ENCODE peak calls at places on chromosome 19, in ten cellular contexts. M is fibroblast of lung, X is cardiac fibroblast, V is GM23338, T is neural progenitor cell, Y is IMR-90, A is psoas muscle, N is mucosa of descending colon, I is BJ, H is spleen. O is an unnamed sample.

GRCh38 chr19:16772841-16773240 is 53.2 kb downstream of the NWD1 start:
- DNase-seq in M (no peak), X (no peak), V (no peak), T (peak; percentile 52), Y (no peak), A (no peak), N (no peak), I (no peak), H (no peak), O (no peak)

GRCh38 chr19:34173145-34173956 is 1.0 kb downstream of the LSM14A start:
- DNase-seq in M (peak; percentile 41), X (no peak), V (peak; percentile 92), T (peak; percentile 76), Y (peak; percentile 27), A (peak; percentile 34), N (peak; percentile 64), I (no peak), H (peak; percentile 76), O (peak; percentile 87)

GRCh38 chr19:1417145-1417544 is 9.8 kb downstream of the DAZAP1 start:
- DNase-seq in M (peak; percentile 81), X (no peak), V (no peak), T (no peak), Y (peak; percentile 64), A (peak; percentile 78), N (no peak), I (no peak), H (no peak), O (no peak)

GRCh38 chr19:55703790-55704215 is 28.8 kb downstream of the EPN1 start:
- DNase-seq in M (peak; percentile 20), X (peak; percentile 32), V (peak; percentile 86), T (peak; percentile 15), Y (no peak), A (no peak), N (peak; percentile 68), I (no peak), H (peak; percentile 86), O (peak; percentile 77)

GRCh38 chr19:38319421-38320258 is at the start of gene KCNK6:
- DNase-seq in M (peak; percentile 8), X (peak; percentile 36), V (peak; percentile 77), T (peak; percentile 78), Y (no peak), A (peak; percentile 39), N (peak; percentile 89), I (no peak), H (peak; percentile 88), O (no peak)

GRCh38 chr19:28228854-28229253 is 984.1 kb downstream of the UQCRFS1 start:
- DNase-seq in M (no peak), X (no peak), V (no peak), T (no peak), Y (no peak), A (no peak), N (no peak), I (no peak), H (no peak), O (no peak)

GRCh38 chr19:47247308-47247990 is 8.9 kb upstream of the CCDC9 start:
- DNase-seq in M (peak; percentile 80), X (peak; percentile 87), V (peak; percentile 86), T (peak; percentile 82), Y (peak; percentile 75), A (peak; percentile 86), N (peak; percentile 82), I (no peak), H (peak; percentile 93), O (peak; percentile 70)

GRCh38 chr19:19274146-19274545 is 1.0 kb upstream of the TM6SF2 start:
- DNase-seq in M (peak; percentile 28), X (no peak), V (no peak), T (no peak), Y (no peak), A (no peak), N (no peak), I (no peak), H (no peak), O (no peak)

GRCh38 chr19:4376991-4377781 is 23.2 kb downstream of the SH3GL1 start:
- DNase-seq in M (no peak), X (no peak), V (no peak), T (no peak), Y (peak; percentile 50), A (peak; percentile 72), N (no peak), I (no peak), H (no peak), O (peak; percentile 85)

GRCh38 chr19:4375164-4375619 is 25.2 kb downstream of the SH3GL1 start:
- DNase-seq in M (no peak), X (no peak), V (peak; percentile 85), T (no peak), Y (no peak), A (peak; percentile 38), N (peak; percentile 83), I (no peak), H (no peak), O (peak; percentile 90)

GRCh38 chr19:4374451-4375163 is 25.7 kb downstream of the SH3GL1 start:
- DNase-seq in M (peak; percentile 95), X (peak; percentile 88), V (no peak), T (no peak), Y (peak; percentile 87), A (peak; percentile 92), N (peak; percentile 83), I (peak; percentile 65), H (no peak), O (peak; percentile 96)

GRCh38 chr19:4376245-4376990 is 23.9 kb downstream of the SH3GL1 start:
- DNase-seq in M (no peak), X (no peak), V (peak; percentile 57), T (no peak), Y (no peak), A (peak; percentile 18), N (no peak), I (no peak), H (no peak), O (peak; percentile 86)

GRCh38 chr19:4375620-4376228 is 24.6 kb downstream of the SH3GL1 start:
- DNase-seq in M (peak; percentile 85), X (peak; percentile 85), V (peak; percentile 64), T (peak; percentile 74), Y (peak; percentile 81), A (peak; percentile 42), N (no peak), I (no peak), H (no peak), O (no peak)
- TF ChIP-seq CTCF in M (peak; percentile 63), X (peak; percentile 45), V (peak; percentile 31), T (peak; percentile 57), Y (peak; percentile 69), A (peak; percentile 10), N (no peak), I (peak; percentile 56), H (no peak), O (no peak)

GRCh38 chr19:4414144-4414799 is 11.8 kb downstream of the CHAF1A start:
- DNase-seq in M (peak; percentile 60), X (peak; percentile 64), V (no peak), T (no peak), Y (peak; percentile 55), A (no peak), N (no peak), I (no peak), H (no peak), O (no peak)

GRCh38 chr19:4416268-4416667 is 13.8 kb downstream of the CHAF1A start:
- DNase-seq in M (no peak), X (no peak), V (no peak), T (no peak), Y (no peak), A (no peak), N (no peak), I (no peak), H (no peak), O (no peak)

GRCh38 chr19:4413588-4413987 is 11.1 kb downstream of the CHAF1A start:
- DNase-seq in M (no peak), X (no peak), V (no peak), T (no peak), Y (no peak), A (no peak), N (no peak), I (no peak), H (no peak), O (no peak)

GRCh38 chr19:4415352-4415751 is 12.9 kb downstream of the CHAF1A start:
- DNase-seq in M (no peak), X (peak; percentile 61), V (peak; percentile 57), T (peak; percentile 86), Y (no peak), A (no peak), N (no peak), I (no peak), H (no peak), O (no peak)

GRCh38 chr19:4414800-4415251 is 12.4 kb downstream of the CHAF1A start:
- DNase-seq in M (peak; percentile 71), X (peak; percentile 57), V (no peak), T (peak; percentile 81), Y (peak; percentile 61), A (no peak), N (no peak), I (no peak), H (no peak), O (no peak)
- H3K4me3 ChIP-seq in M (no peak overlapping the region), X (no peak overlapping the region), V (peak overlapping the region; percentile 19), T (peak overlapping the region; percentile 39), Y (no peak overlapping the region), A (no peak overlapping the region), N (no peak overlapping the region), I (no peak overlapping the region), H (no peak overlapping the region), O (no peak overlapping the region)

GRCh38 chr19:13056052-13056660 is 46.5 kb downstream of the LYL1 start:
- DNase-seq in M (peak; percentile 56), X (peak; percentile 83), V (peak; percentile 73), T (peak; percentile 49), Y (peak; percentile 71), A (no peak), N (peak; percentile 77), I (no peak), H (no peak), O (peak; percentile 96)
- TF ChIP-seq CTCF in M (no peak), X (no peak), V (no peak), T (no peak), Y (no peak), A (no peak), N (no peak), I (no peak), H (no peak), O (no peak)

GRCh38 chr19:57099199-57099661 is 20.6 kb upstream of the USP29 start:
- DNase-seq in M (peak; percentile 38), X (peak; percentile 51), V (peak; percentile 74), T (peak; percentile 55), Y (peak; percentile 35), A (peak; percentile 66), N (no peak), I (no peak), H (peak; percentile 86), O (no peak)

GRCh38 chr19:57105976-57106610 is 13.7 kb upstream of the USP29 start:
- DNase-seq in M (no peak), X (no peak), V (peak; percentile 21), T (no peak), Y (no peak), A (no peak), N (no peak), I (no peak), H (no peak), O (no peak)

GRCh38 chr19:57106646-57107235 is 13.0 kb upstream of the USP29 start:
- DNase-seq in M (no peak), X (no peak), V (peak; percentile 33), T (no peak), Y (no peak), A (no peak), N (no peak), I (no peak), H (no peak), O (peak; percentile 53)

DNA sequence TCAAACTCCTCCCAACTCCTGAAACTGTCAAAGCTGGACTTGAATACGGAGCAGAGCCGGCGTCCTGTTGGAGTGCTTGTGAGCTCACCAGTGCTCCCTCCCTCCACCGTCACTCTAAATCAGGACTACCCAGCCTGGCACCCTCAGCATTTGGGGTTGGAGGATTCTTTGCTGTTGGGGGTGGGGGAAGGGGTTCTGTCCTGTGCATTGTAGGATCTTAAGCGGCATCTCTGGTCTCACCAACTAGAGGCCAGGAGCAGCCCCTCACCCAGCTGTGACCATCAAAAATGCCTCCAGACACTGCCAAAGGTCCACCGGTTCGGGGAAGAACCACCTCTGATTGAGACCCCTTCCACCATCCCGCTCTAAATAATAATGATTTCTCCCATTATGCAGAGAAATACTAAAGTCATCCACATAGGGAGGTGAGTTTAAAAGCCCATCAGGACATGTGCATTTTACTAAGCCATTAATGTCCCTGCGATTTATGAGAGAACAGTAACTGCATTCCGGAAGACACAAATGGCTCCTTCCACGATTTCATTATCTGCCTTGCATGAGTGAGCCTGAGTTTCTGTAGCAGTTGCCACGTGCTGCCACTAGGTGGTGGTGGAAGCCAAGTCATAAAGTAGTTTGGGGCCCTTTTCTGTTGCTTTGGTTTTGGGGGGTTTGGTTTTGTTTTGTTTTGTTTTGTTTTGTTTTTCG is 16.1 kb upstream of the USP29 start:
- DNase-seq in M (peak; percentile 65), X (peak; percentile 80), V (peak; percentile 83), T (peak; percentile 51), Y (peak; percentile 47), A (peak; percentile 52), N (no peak), I (peak; percentile 1), H (no peak), O (peak; percentile 49)
- H3K4me3 ChIP-seq in M (no peak overlapping the region), X (peak overlapping the region; percentile 11), V (no peak overlapping the region), T (no peak overlapping the region), Y (peak overlapping the region; percentile 35), A (peak overlapping the region; percentile 38), N (no peak overlapping the region), I (peak overlapping the region; percentile 23), H (no peak overlapping the region), O (no peak overlapping the region)